ENCODE peak calls at places on chromosome 1, in eight cellular contexts. P is stimulated activated CD4-positive, alpha-beta T cell treated with anti-CD3 and anti-CD28 coated beads, Interleukin-2, amount 100 ng/mL, for 4 hours; W is hepatic stellate cell; G is CD4-positive, alpha-beta T cell; M is astrocyte of the cerebellum; H is GM12892; Y is A172; L is suprapubic skin. N is an unnamed sample.

GRCh38 chr1:48526045-48526714 is 54.2 kb upstream of the SPATA6 start:
- DNase-seq in Y (no peak), M (no peak), W (no peak), G (no peak), P (no peak), L (no peak), H (no peak), N (no peak)

GRCh38 chr1:236552901-236553300 is 29.1 kb downstream of the LGALS8 start:
- DNase-seq in P (no peak), Y (no peak), H (no peak), M (no peak), L (no peak), W (no peak), G (no peak), N (no peak)

GRCh38 chr1:224607220-224608148 is 8.6 kb upstream of the CNIH3 start:
- DNase-seq in W (no peak), H (no peak), M (no peak), L (no peak), P (no peak), Y (no peak), G (no peak), N (no peak)

GRCh38 chr1:13983393-13983792 is 283.4 kb downstream of the PRDM2 start:
- DNase-seq in M (no peak), Y (no peak), G (no peak), L (no peak), H (no peak), P (no peak), W (no peak), N (no peak)

GRCh38 chr1:53606197-53607095 is 132.5 kb downstream of the GLIS1 start:
- DNase-seq in M (no peak), P (no peak), H (no peak), Y (no peak), G (no peak), L (peak; percentile 54), W (no peak), N (no peak)

GRCh38 chr1:153922076-153922837 is 515 bp downstream of the GATAD2B start:
- DNase-seq in M (no peak), P (peak; percentile 60), Y (no peak), H (peak; percentile 52), G (peak; percentile 45), W (peak; percentile 19), L (no peak), N (no peak)

GRCh38 chr1:23475641-23476040 is 8.3 kb downstream of the ASAP3 start:
- DNase-seq in W (no peak), P (no peak), Y (no peak), G (no peak), L (no peak), M (peak; percentile 64), H (no peak), N (no peak)

GRCh38 chr1:90924982-90925381 is 96.9 kb downstream of the ZNF644 start:
- DNase-seq in H (no peak), L (no peak), Y (no peak), M (no peak), G (no peak), P (no peak), W (no peak), N (no peak)

GRCh38 chr1:228085287-228085926 is 2.9 kb downstream of the ARF1 start:
- DNase-seq in G (no peak), H (no peak), M (peak; percentile 23), P (no peak), W (peak; percentile 79), L (no peak), Y (peak; percentile 62), N (no peak)

GRCh38 chr1:2115922-2116341 is 65.7 kb downstream of the PRKCZ start:
- DNase-seq in M (no peak), Y (no peak), L (no peak), W (no peak), H (no peak), G (no peak), P (no peak), N (no peak)

N was measured in smooth muscle cell of the brain vasculature.